ENCODE peak calls at places on chromosomes 4 and X, in six cellular contexts. B is osteocyte, K is glutamatergic neuron, O is breast epithelium, S is fibroblast of lung, U is neural progenitor cell. F is an unnamed sample.

GRCh38 chr4:76449824-76450223 is 14.8 kb downstream of the SHROOM3 start:
- DNase-seq in B (no peak), K (no peak), O (no peak), S (peak; percentile 9), U (peak; percentile 39), F (no peak)

GRCh38 chr4:80407246-80407645 is 71.7 kb downstream of the CFAP299 start:
- DNase-seq in B (no peak), K (no peak), O (no peak), S (peak; percentile 77), U (no peak), F (no peak)

GRCh38 chrX:150551963-150552362 is 16.5 kb upstream of the MTM1 start:
- DNase-seq in B (no peak), K (no peak), O (no peak), S (no peak), U (no peak), F (no peak)

GRCh38 chr4:158667651-158668198 is 4.0 kb downstream of the C4orf46 start:
- DNase-seq in B (no peak), K (peak; percentile 65), O (no peak), S (peak; percentile 27), U (no peak), F (peak; percentile 41)

GRCh38 chr4:76310683-76311082 is 4.2 kb downstream of the STBD1 start:
- DNase-seq in B (no peak), K (peak; percentile 63), O (no peak), S (no peak), U (no peak), F (no peak)

GRCh38 chrX:13131511-13132137 is 87.2 kb upstream of the FAM9C start:
- DNase-seq in B (no peak), K (no peak), O (no peak), S (no peak), U (no peak), F (no peak)

GRCh38 chr4:13529130-13529919 is 15.0 kb downstream of the NKX3-2 start:
- DNase-seq in B (no peak), K (no peak), O (no peak), S (no peak), U (no peak), F (no peak)

GRCh38 chrX:121851033-121851432 is 803.6 kb downstream of the GLUD2 start:
- DNase-seq in B (no peak), K (no peak), O (no peak), S (peak; percentile 0), U (no peak), F (no peak)

GRCh38 chr4:123746981-123747380 is 350.4 kb downstream of the SPRY1 start:
- DNase-seq in B (no peak), K (no peak), O (no peak), S (peak; percentile 10), U (peak; percentile 31), F (no peak)

GRCh38 chr4:125265846-125266245 is 48.9 kb upstream of the FAT4 start:
- DNase-seq in B (no peak), K (no peak), O (no peak), S (no peak), U (no peak), F (no peak)

GRCh38 chrX:110086916-110087484 is 84.1 kb downstream of the TMEM164 start:
- DNase-seq in B (no peak), K (no peak), O (no peak), S (peak; percentile 89), U (peak; percentile 7), F (peak; percentile 11)

GRCh38 chr4:83993774-83994173 is 457.9 kb downstream of the GPAT3 start:
- DNase-seq in B (no peak), K (peak; percentile 23), O (no peak), S (no peak), U (peak; percentile 69), F (no peak)

GRCh38 chr4:103499094-103499493 is 220.7 kb downstream of the TACR3 start:
- DNase-seq in B (no peak), K (no peak), O (no peak), S (peak; percentile 17), U (no peak), F (no peak)
- TF ChIP-seq CTCF in B (no peak), K (no peak), O (no peak), S (peak; percentile 20), U (peak; percentile 3), F (no peak)

GRCh38 chr4:52076731-52077130 is 25.6 kb downstream of the SPATA18 start:
- DNase-seq in B (no peak), K (peak; percentile 75), O (no peak), S (no peak), U (peak; percentile 79), F (no peak)

GRCh38 chr4:52069566-52069965 is 18.5 kb downstream of the SPATA18 start:
- DNase-seq in B (no peak), K (no peak), O (no peak), S (no peak), U (no peak), F (no peak)

DNA sequence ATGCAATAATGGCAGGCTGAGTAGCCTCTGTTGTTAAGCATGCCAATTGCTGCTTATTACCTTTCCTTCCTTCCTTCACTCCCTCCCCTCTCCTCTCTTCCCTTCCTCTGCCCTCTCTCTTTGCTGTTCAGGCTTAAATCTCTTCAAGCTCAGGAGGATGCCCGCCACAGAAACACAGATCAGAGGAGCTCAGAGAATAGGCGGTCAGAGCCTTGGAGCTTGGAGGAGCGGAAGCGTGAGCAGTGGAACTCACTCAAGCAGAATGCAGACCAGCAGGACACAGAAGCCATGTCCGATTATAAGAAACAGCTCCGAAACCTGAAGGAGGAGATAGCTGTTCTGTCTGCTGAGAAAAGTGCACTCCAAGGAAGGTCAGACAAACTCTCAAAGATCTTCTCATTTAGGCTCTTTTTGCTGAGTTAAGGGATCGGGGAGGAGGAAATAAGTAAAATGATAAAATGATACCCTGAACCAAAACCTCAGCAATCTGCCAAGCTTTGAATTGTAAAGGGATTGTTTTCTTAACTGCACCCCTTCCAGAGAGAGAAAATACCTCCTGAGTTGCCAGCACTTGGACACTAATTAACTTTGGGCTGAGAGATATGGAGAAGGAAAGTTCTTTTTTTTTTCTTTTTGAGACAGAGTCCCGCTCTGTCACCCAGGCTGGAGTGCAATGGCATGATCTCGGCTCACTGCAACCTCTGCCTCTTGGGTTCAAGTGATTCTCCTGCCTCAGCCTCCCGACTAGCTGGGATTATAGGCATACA is 20.9 kb downstream of the SPATA18 start:
- DNase-seq in B (no peak), K (no peak), O (no peak), S (no peak), U (peak; percentile 74), F (no peak)
- TF ChIP-seq CTCF in B (no peak), K (no peak), O (no peak), S (no peak), U (no peak), F (no peak)

DNA sequence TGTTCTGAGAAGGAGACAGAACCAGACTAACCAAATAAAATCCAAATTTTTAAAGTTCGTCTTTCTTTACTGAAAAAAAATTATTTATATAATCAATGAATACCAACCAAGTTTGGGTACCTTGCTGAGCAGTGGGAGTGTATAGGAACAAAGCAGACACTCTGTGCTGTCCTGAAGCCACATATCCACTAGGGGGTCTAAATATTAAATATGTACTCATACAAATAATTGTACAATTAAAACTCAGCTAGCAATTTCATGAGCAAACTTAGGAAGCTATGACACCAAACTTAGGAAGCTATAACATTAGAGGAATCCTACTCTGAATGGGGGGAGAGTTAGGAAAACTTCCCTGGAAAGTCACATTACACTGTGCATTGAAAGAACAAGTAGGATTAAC is 582.0 kb upstream of the EPHA5 start:
- DNase-seq in B (no peak), K (no peak), O (no peak), S (no peak), U (no peak), F (no peak)
- TF ChIP-seq CTCF in B (peak; percentile 32), K (peak; percentile 24), O (no peak), S (no peak), U (peak; percentile 12), F (no peak)

GRCh38 chr4:39255916-39256315 is 73.6 kb downstream of the WDR19 start:
- DNase-seq in B (no peak), K (no peak), O (no peak), S (no peak), U (no peak), F (no peak)

GRCh38 chr4:39256436-39256835 is 74.1 kb downstream of the WDR19 start:
- DNase-seq in B (no peak), K (no peak), O (no peak), S (no peak), U (no peak), F (no peak)

GRCh38 chr4:39259571-39260330 is 77.4 kb downstream of the WDR19 start:
- DNase-seq in B (no peak), K (no peak), O (no peak), S (peak; percentile 24), U (no peak), F (no peak)

GRCh38 chr4:39255266-39255665 is 72.9 kb downstream of the WDR19 start:
- DNase-seq in B (no peak), K (no peak), O (no peak), S (peak; percentile 6), U (peak; percentile 10), F (no peak)
- TF ChIP-seq CTCF in B (peak; percentile 28), K (no peak), O (no peak), S (peak; percentile 7), U (peak; percentile 20), F (no peak)

GRCh38 chrX:80812176-80812575 is 2.5 kb upstream of the BRWD3 start:
- DNase-seq in B (no peak), K (peak; percentile 14), O (no peak), S (peak; percentile 26), U (peak; percentile 56), F (peak; percentile 26)
- TF ChIP-seq CTCF in B (no peak), K (no peak), O (no peak), S (peak; percentile 16), U (peak; percentile 11), F (no peak)

GRCh38 chrX:41333994-41334865 is at the start of gene DDX3X:
- DNase-seq in B (peak; percentile 94), K (peak; percentile 77), O (peak; percentile 91), S (peak; percentile 90), U (peak; percentile 88), F (peak; percentile 82)
- TF ChIP-seq CTCF in B (peak; percentile 9), K (no peak), O (peak; percentile 27), S (peak; percentile 21), U (peak; percentile 19), F (no peak)

GRCh38 chrX:40952855-40953254 is 132.4 kb upstream of the USP9X start:
- DNase-seq in B (no peak), K (no peak), O (no peak), S (peak; percentile 44), U (no peak), F (no peak)
- TF ChIP-seq CTCF in B (no peak), K (no peak), O (no peak), S (no peak), U (no peak), F (no peak)

F was measured in Calu3.